ENCODE peak calls at places on chromosomes 6 and 20, in six cellular contexts. One of them, this sample, is unnamed.

GRCh38 chr20:2762578-2763131 is 37.8 kb downstream of the CPXM1 start:
- DNase-seq in iris pigment epithelial cell: no peak
- DNase-seq in activated CD4-positive, alpha-beta memory T cell treated with anti-CD3 and anti-CD28 coated beads for 36 hours: no peak
- DNase-seq in sigmoid colon: no peak
- DNase-seq in Calu3: no peak
- DNase-seq in stimulated activated CD8-positive, alpha-beta memory T cell treated with anti-CD3 and anti-CD28 coated beads, Interleukin-4, amount 100 ng/mL, for 4 hours: no peak
- DNase-seq in this sample: no peak

GRCh38 chr6:30726506-30727413 is 6.6 kb downstream of the TUBB start:
- DNase-seq in iris pigment epithelial cell: no peak
- DNase-seq in activated CD4-positive, alpha-beta memory T cell treated with anti-CD3 and anti-CD28 coated beads for 36 hours: no peak
- DNase-seq in Calu3: no peak
- DNase-seq in sigmoid colon: no peak
- DNase-seq in stimulated activated CD8-positive, alpha-beta memory T cell treated with anti-CD3 and anti-CD28 coated beads, Interleukin-4, amount 100 ng/mL, for 4 hours: no peak
- DNase-seq in this sample: no peak

GRCh38 chr20:38168791-38169589 is 3.9 kb upstream of the TGM2 start:
- DNase-seq in iris pigment epithelial cell: no peak
- DNase-seq in sigmoid colon: no peak
- DNase-seq in Calu3: no peak
- DNase-seq in activated CD4-positive, alpha-beta memory T cell treated with anti-CD3 and anti-CD28 coated beads for 36 hours: no peak
- DNase-seq in stimulated activated CD8-positive, alpha-beta memory T cell treated with anti-CD3 and anti-CD28 coated beads, Interleukin-4, amount 100 ng/mL, for 4 hours: no peak
- DNase-seq in this sample: peak

GRCh38 chr6:15430947-15431405 is 185.1 kb downstream of the JARID2 start:
- DNase-seq in activated CD4-positive, alpha-beta memory T cell treated with anti-CD3 and anti-CD28 coated beads for 36 hours: no peak
- DNase-seq in sigmoid colon: no peak
- DNase-seq in stimulated activated CD8-positive, alpha-beta memory T cell treated with anti-CD3 and anti-CD28 coated beads, Interleukin-4, amount 100 ng/mL, for 4 hours: no peak
- DNase-seq in iris pigment epithelial cell: peak
- DNase-seq in Calu3: no peak
- DNase-seq in this sample: no peak

GRCh38 chr20:64109831-64110391 is 2.5 kb upstream of the NPBWR2 start:
- DNase-seq in iris pigment epithelial cell: no peak
- DNase-seq in sigmoid colon: peak
- DNase-seq in Calu3: no peak
- DNase-seq in stimulated activated CD8-positive, alpha-beta memory T cell treated with anti-CD3 and anti-CD28 coated beads, Interleukin-4, amount 100 ng/mL, for 4 hours: no peak
- DNase-seq in activated CD4-positive, alpha-beta memory T cell treated with anti-CD3 and anti-CD28 coated beads for 36 hours: peak
- DNase-seq in this sample: peak

GRCh38 chr20:6575912-6576391 is 191.5 kb upstream of the BMP2 start:
- DNase-seq in sigmoid colon: no peak
- DNase-seq in Calu3: no peak
- DNase-seq in iris pigment epithelial cell: peak
- DNase-seq in stimulated activated CD8-positive, alpha-beta memory T cell treated with anti-CD3 and anti-CD28 coated beads, Interleukin-4, amount 100 ng/mL, for 4 hours: no peak
- DNase-seq in activated CD4-positive, alpha-beta memory T cell treated with anti-CD3 and anti-CD28 coated beads for 36 hours: no peak
- DNase-seq in this sample: no peak

GRCh38 chr6:29815118-29815750 is 12.4 kb upstream of the HLA-G start:
- DNase-seq in iris pigment epithelial cell: no peak
- DNase-seq in activated CD4-positive, alpha-beta memory T cell treated with anti-CD3 and anti-CD28 coated beads for 36 hours: no peak
- DNase-seq in stimulated activated CD8-positive, alpha-beta memory T cell treated with anti-CD3 and anti-CD28 coated beads, Interleukin-4, amount 100 ng/mL, for 4 hours: no peak
- DNase-seq in Calu3: no peak
- DNase-seq in sigmoid colon: no peak
- DNase-seq in this sample: no peak

GRCh38 chr20:5002077-5002413 is 735 bp upstream of the SLC23A2 start:
- DNase-seq in Calu3: no peak
- DNase-seq in iris pigment epithelial cell: no peak
- DNase-seq in activated CD4-positive, alpha-beta memory T cell treated with anti-CD3 and anti-CD28 coated beads for 36 hours: peak
- DNase-seq in stimulated activated CD8-positive, alpha-beta memory T cell treated with anti-CD3 and anti-CD28 coated beads, Interleukin-4, amount 100 ng/mL, for 4 hours: no peak
- DNase-seq in sigmoid colon: no peak
- DNase-seq in this sample: no peak

GRCh38 chr6:36625161-36625919 is 31.2 kb downstream of the SRSF3 start:
- DNase-seq in iris pigment epithelial cell: peak
- DNase-seq in activated CD4-positive, alpha-beta memory T cell treated with anti-CD3 and anti-CD28 coated beads for 36 hours: no peak
- DNase-seq in stimulated activated CD8-positive, alpha-beta memory T cell treated with anti-CD3 and anti-CD28 coated beads, Interleukin-4, amount 100 ng/mL, for 4 hours: no peak
- DNase-seq in sigmoid colon: peak
- DNase-seq in Calu3: no peak
- DNase-seq in this sample: no peak

GRCh38 chr6:88662163-88662580 is 301.2 kb downstream of the RNGTT start:
- DNase-seq in sigmoid colon: no peak
- DNase-seq in stimulated activated CD8-positive, alpha-beta memory T cell treated with anti-CD3 and anti-CD28 coated beads, Interleukin-4, amount 100 ng/mL, for 4 hours: no peak
- DNase-seq in activated CD4-positive, alpha-beta memory T cell treated with anti-CD3 and anti-CD28 coated beads for 36 hours: no peak
- DNase-seq in iris pigment epithelial cell: no peak
- DNase-seq in Calu3: peak
- DNase-seq in this sample: no peak

GRCh38 chr6:111711476-111711875 is 105.8 kb upstream of the TRAF3IP2 start:
- DNase-seq in Calu3: no peak
- DNase-seq in activated CD4-positive, alpha-beta memory T cell treated with anti-CD3 and anti-CD28 coated beads for 36 hours: no peak
- DNase-seq in stimulated activated CD8-positive, alpha-beta memory T cell treated with anti-CD3 and anti-CD28 coated beads, Interleukin-4, amount 100 ng/mL, for 4 hours: no peak
- DNase-seq in sigmoid colon: peak
- DNase-seq in iris pigment epithelial cell: no peak
- DNase-seq in this sample: no peak

GRCh38 chr6:150143521-150144293 is 863 bp downstream of the PPP1R14C start:
- DNase-seq in sigmoid colon: no peak
- DNase-seq in stimulated activated CD8-positive, alpha-beta memory T cell treated with anti-CD3 and anti-CD28 coated beads, Interleukin-4, amount 100 ng/mL, for 4 hours: no peak
- DNase-seq in iris pigment epithelial cell: no peak
- DNase-seq in Calu3: peak
- DNase-seq in activated CD4-positive, alpha-beta memory T cell treated with anti-CD3 and anti-CD28 coated beads for 36 hours: no peak
- DNase-seq in this sample: no peak

GRCh38 chr20:47710665-47711045 is 74.6 kb downstream of the SULF2 start:
- DNase-seq in sigmoid colon: no peak
- DNase-seq in activated CD4-positive, alpha-beta memory T cell treated with anti-CD3 and anti-CD28 coated beads for 36 hours: no peak
- DNase-seq in iris pigment epithelial cell: no peak
- DNase-seq in stimulated activated CD8-positive, alpha-beta memory T cell treated with anti-CD3 and anti-CD28 coated beads, Interleukin-4, amount 100 ng/mL, for 4 hours: no peak
- DNase-seq in Calu3: no peak
- DNase-seq in this sample: no peak

GRCh38 chr6:93779086-93779858 is 359.9 kb upstream of the EPHA7 start:
- DNase-seq in Calu3: no peak
- DNase-seq in stimulated activated CD8-positive, alpha-beta memory T cell treated with anti-CD3 and anti-CD28 coated beads, Interleukin-4, amount 100 ng/mL, for 4 hours: no peak
- DNase-seq in activated CD4-positive, alpha-beta memory T cell treated with anti-CD3 and anti-CD28 coated beads for 36 hours: no peak
- DNase-seq in sigmoid colon: no peak
- DNase-seq in iris pigment epithelial cell: peak
- DNase-seq in this sample: peak

GRCh38 chr6:113684382-113684901 is 172.7 kb upstream of the MARCKS start:
- DNase-seq in activated CD4-positive, alpha-beta memory T cell treated with anti-CD3 and anti-CD28 coated beads for 36 hours: no peak
- DNase-seq in Calu3: peak
- DNase-seq in sigmoid colon: no peak
- DNase-seq in iris pigment epithelial cell: peak
- DNase-seq in stimulated activated CD8-positive, alpha-beta memory T cell treated with anti-CD3 and anti-CD28 coated beads, Interleukin-4, amount 100 ng/mL, for 4 hours: no peak
- DNase-seq in this sample: no peak

GRCh38 chr6:139973602-139974373 is 599.3 kb upstream of the CITED2 start:
- DNase-seq in iris pigment epithelial cell: peak
- DNase-seq in sigmoid colon: no peak
- DNase-seq in activated CD4-positive, alpha-beta memory T cell treated with anti-CD3 and anti-CD28 coated beads for 36 hours: no peak
- DNase-seq in Calu3: no peak
- DNase-seq in stimulated activated CD8-positive, alpha-beta memory T cell treated with anti-CD3 and anti-CD28 coated beads, Interleukin-4, amount 100 ng/mL, for 4 hours: no peak
- DNase-seq in this sample: no peak

GRCh38 chr6:128932061-128932460 is 49.1 kb downstream of the LAMA2 start:
- DNase-seq in iris pigment epithelial cell: peak
- DNase-seq in stimulated activated CD8-positive, alpha-beta memory T cell treated with anti-CD3 and anti-CD28 coated beads, Interleukin-4, amount 100 ng/mL, for 4 hours: no peak
- DNase-seq in activated CD4-positive, alpha-beta memory T cell treated with anti-CD3 and anti-CD28 coated beads for 36 hours: no peak
- DNase-seq in Calu3: no peak
- DNase-seq in sigmoid colon: no peak
- DNase-seq in this sample: no peak

This sample was measured in cardiac septum.